ENCODE peak calls at places on chromosomes 11 and 22, in eight cellular contexts. O is A549, X is choroid plexus epithelial cell, J is AG04449, F is cardiac muscle cell, N is body of pancreas, Q is upper lobe of left lung, T is fibroblast of the aortic adventitia. M is an unnamed sample.

GRCh38 chr11:11267312-11267711 is 85.7 kb downstream of the CSNK2A3 start:
- DNase-seq in F (no peak), N (no peak), X (no peak), J (no peak), T (no peak), Q (no peak), O (no peak), M (no peak)

GRCh38 chr22:44197271-44197670 is 16.5 kb downstream of the PARVG start:
- DNase-seq in O (no peak), X (no peak), T (no peak), Q (no peak), N (no peak), F (no peak), J (no peak), M (no peak)

GRCh38 chr11:74820763-74821162 is 72.1 kb downstream of the RNF169 start:
- DNase-seq in X (peak), Q (no peak), J (peak), T (peak), N (no peak), F (no peak), O (peak), M (peak)

GRCh38 chr11:80758787-80759186 is 1318.0 kb upstream of the TENM4 start:
- DNase-seq in X (no peak), N (no peak), F (no peak), Q (no peak), O (no peak), T (no peak), J (no peak), M (no peak)

GRCh38 chr11:69280451-69280850 is 13.5 kb upstream of the MYEOV start:
- DNase-seq in O (peak), J (no peak), T (peak), Q (no peak), N (no peak), F (no peak), X (peak), M (peak)

GRCh38 chr22:43013355-43014061 is 1.4 kb downstream of the PACSIN2 start:
- DNase-seq in N (peak), X (no peak), F (no peak), O (no peak), T (no peak), J (no peak), Q (no peak), M (peak)

GRCh38 chr22:26367402-26368245 is 61.4 kb upstream of the ASPHD2 start:
- DNase-seq in F (peak), X (peak), N (peak), Q (no peak), O (peak), T (peak), J (no peak), M (peak)

GRCh38 chr22:50474711-50475651 is at the start of gene SBF1:
- DNase-seq in N (peak), X (peak), F (peak), T (peak), Q (peak), J (no peak), O (peak), M (peak)

GRCh38 chr22:31897842-31898241 is 46.5 kb upstream of the YWHAH start:
- DNase-seq in N (no peak), O (no peak), T (peak), Q (no peak), F (no peak), J (no peak), X (no peak), M (no peak)

GRCh38 chr11:1397146-1397861 is 7.6 kb downstream of the BRSK2 start:
- DNase-seq in X (no peak), T (no peak), J (no peak), O (no peak), Q (no peak), F (no peak), N (no peak), M (no peak)

GRCh38 chr11:81007046-81007445 is 1566.2 kb upstream of the TENM4 start:
- DNase-seq in J (no peak), Q (no peak), N (no peak), X (peak), F (peak), T (peak), O (no peak), M (peak)

GRCh38 chr22:41917906-41918791 is 3.3 kb upstream of the SHISA8 start:
- DNase-seq in O (peak), X (peak), T (peak), Q (peak), N (peak), F (no peak), J (no peak), M (peak)

GRCh38 chr11:32892355-32893090 is at the start of gene QSER1:
- DNase-seq in Q (peak), X (peak), O (peak), J (no peak), T (peak), N (peak), F (peak), M (peak)

GRCh38 chr11:134528453-134528852 is 116.4 kb upstream of the B3GAT1 start:
- DNase-seq in F (no peak), T (no peak), X (no peak), N (no peak), J (no peak), Q (peak), O (no peak), M (no peak)

GRCh38 chr22:48369789-48370507 is 1457.7 kb downstream of the BRD1 start:
- DNase-seq in N (no peak), Q (peak), F (no peak), J (no peak), T (no peak), X (no peak), O (peak), M (no peak)

GRCh38 chr11:82089426-82089825 is 644.2 kb downstream of the FAM181B start:
- DNase-seq in T (no peak), N (no peak), Q (no peak), X (no peak), F (no peak), J (no peak), O (no peak), M (no peak)

GRCh38 chr11:399731-400211 is 5.8 kb downstream of the PKP3 start:
- DNase-seq in Q (no peak), T (no peak), O (no peak), F (no peak), N (no peak), X (no peak), J (no peak), M (no peak)

GRCh38 chr22:37669586-37669985 is 5.8 kb upstream of the LGALS1 start:
- DNase-seq in Q (no peak), F (no peak), J (no peak), T (no peak), X (no peak), O (no peak), N (no peak), M (no peak)

GRCh38 chr11:104254347-104254746 is 90.4 kb upstream of the PDGFD start:
- DNase-seq in X (peak), J (no peak), N (peak), O (peak), T (peak), Q (peak), F (peak), M (peak)

GRCh38 chr22:43337385-43337784 is 5.8 kb downstream of the SCUBE1 start:
- DNase-seq in T (no peak), N (no peak), J (no peak), F (no peak), X (no peak), Q (no peak), O (no peak), M (no peak)

GRCh38 chr11:112871909-112872511 is 89.2 kb upstream of the NCAM1 start:
- DNase-seq in Q (no peak), O (no peak), T (no peak), J (no peak), F (no peak), N (no peak), X (no peak), M (no peak)

GRCh38 chr11:76209956-76210885 is 3.9 kb upstream of the WNT11 start:
- DNase-seq in O (peak), T (peak), F (peak), N (peak), X (peak), J (no peak), Q (peak), M (peak)

GRCh38 chr22:24494182-24494534 is 974 bp upstream of the UPB1 start:
- DNase-seq in Q (no peak), X (no peak), O (no peak), J (no peak), T (no peak), N (no peak), F (no peak), M (no peak)
- H3K4me3 ChIP-seq in Q (no peak), X (peak), O (no peak), J (peak), T (no peak), N (no peak), F (no peak), M (no peak)

DNA sequence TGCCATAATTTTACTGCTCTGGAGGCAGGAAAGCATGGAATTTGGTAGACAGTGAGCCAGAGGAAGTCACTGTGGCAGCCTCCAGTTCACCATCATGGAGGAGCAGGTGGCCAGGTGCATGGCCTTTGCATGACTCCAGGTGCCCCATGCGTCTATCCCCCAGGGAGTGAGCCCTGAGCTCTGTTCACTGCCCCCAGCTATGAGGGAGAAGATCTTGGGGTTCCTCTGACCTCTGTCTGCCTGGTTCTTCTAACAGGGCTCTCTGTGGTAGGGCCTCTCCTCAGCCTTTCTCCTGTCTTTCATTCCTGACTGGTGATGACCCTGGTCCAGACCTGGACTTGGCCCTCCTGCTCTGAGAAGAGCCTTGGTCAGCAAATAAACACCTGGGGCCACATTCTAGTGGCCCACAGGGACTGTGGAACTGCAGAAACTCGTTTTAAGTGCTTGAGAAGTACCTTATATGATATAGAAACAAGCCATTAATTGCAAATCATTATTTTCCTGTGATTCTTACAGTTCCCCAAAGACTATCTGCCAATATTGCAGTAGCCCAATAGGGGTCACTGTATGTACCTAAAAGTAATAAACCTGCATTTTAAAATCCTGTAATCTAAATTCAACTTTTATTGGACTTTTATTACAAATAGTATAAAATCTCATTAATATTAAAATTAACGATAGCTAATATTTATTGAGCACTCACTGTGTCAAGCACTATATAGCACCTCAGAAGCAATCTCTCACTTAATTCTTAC is 120.0 kb upstream of the SYT13 start:
- DNase-seq in O (peak), T (peak), J (no peak), Q (no peak), X (peak), N (no peak), F (no peak), M (no peak)
- TF ChIP-seq CTCF in O (peak), T (peak), J (peak), Q (no peak), X (peak), N (peak), F (peak), M (peak)

GRCh38 chr11:15710593-15711260 is 596.0 kb downstream of the INSC start:
- DNase-seq in Q (no peak), X (no peak), T (no peak), F (no peak), J (no peak), N (no peak), O (no peak), M (no peak)

GRCh38 chr11:15720460-15720859 is 605.7 kb downstream of the INSC start:
- DNase-seq in O (no peak), F (no peak), J (no peak), T (no peak), X (peak), N (no peak), Q (no peak), M (no peak)

GRCh38 chr11:15711311-15711710 is 596.6 kb downstream of the INSC start:
- DNase-seq in O (no peak), Q (no peak), T (no peak), X (no peak), N (no peak), F (no peak), J (no peak), M (no peak)

GRCh38 chr11:15714641-15715399 is 600.1 kb downstream of the INSC start:
- DNase-seq in O (no peak), N (no peak), F (no peak), Q (peak), J (no peak), T (no peak), X (peak), M (no peak)

GRCh38 chr11:15716550-15716949 is 601.8 kb downstream of the INSC start:
- DNase-seq in O (no peak), F (no peak), X (peak), J (no peak), N (no peak), T (no peak), Q (no peak), M (peak)
- H3K4me3 ChIP-seq in O (no peak), F (no peak), X (no peak), J (no peak), N (no peak), T (no peak), Q (no peak), M (no peak)

DNA sequence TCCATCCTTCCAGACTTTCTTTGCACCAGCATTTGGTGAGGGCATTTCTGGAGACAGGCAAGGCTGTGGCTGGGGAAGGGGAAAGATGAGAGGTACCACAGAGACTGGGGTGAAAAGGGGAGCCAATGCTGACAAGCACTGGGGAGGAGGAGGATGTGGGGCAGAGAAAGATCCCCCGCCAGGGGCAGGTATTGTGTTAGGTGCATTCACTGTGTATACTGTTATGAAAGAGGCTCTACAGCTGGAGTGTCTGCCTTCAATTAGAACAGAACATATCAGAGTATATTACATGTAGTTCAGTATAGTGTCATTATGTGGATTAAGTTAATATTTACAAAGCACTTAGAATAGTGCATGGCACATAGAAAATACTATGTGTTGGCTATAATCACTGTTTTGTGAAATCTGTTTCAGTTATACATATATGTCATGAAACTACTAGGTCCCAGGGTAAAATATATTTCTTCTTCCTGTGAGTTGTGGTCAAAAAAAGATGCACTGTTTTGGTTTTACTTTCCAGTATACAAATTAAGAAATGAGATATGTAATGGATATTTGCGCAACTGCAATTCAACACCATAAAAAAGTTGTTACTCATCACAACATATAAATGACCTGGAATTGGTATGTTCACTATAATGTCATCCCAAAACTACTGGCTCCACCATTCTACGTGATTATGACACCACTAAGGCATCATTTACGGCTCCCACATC is 8.4 kb downstream of the MSANTD2 start:
- DNase-seq in T (no peak), J (no peak), X (peak), F (no peak), O (no peak), Q (no peak), N (no peak), M (no peak)
- TF ChIP-seq CTCF in T (no peak), J (no peak), X (no peak), F (no peak), O (no peak), Q (no peak), N (no peak), M (no peak)

DNA sequence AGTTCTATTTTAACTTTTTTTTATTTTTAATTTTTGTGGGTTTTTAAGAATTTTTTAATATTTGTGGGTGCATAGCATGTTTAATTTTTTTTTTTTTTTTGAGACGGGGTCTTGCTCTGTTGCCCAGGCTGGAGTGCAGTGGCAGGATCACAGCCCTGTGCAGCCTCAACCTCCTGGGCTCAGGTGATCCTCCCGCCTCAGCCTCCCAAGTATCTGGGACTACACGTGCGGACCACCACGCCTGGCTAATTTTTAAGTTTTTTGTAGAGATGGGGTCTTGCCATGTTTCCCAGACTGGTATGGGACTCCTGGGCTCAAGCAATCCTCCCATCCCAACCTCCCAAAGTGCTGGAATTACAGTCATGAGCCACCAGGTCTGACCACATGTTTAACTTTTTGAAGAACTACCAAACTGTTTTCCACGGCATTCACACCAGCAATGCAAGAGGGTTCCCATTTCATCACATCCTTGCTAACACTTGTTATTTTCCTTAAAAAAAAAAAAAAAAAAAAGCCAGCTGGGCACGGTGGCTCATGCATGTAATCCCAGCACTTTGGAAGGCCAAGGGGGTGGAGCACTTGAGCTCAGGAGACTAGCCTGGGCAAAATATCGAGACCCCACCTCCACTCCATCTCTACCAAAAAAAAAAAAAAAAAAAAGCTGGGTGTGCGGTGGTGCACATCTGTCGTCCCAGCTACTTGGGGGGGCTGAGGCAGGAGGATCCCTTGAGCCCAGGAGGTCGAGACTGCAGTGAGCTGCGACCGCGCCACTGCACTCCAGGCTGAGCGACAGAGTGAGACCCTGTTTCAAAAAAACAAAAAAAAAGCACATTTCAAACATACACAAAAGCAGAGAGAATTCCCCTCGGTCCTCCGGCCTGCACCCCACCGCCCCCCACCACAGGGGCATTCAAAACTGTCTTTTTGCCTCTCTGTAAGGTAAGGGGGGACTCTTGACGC is 16.7 kb upstream of the TXNRD2 start:
- DNase-seq in J (no peak), N (peak), O (no peak), F (no peak), X (peak), T (peak), Q (no peak), M (no peak)
- H3K4me3 ChIP-seq in J (no peak), N (no peak), O (no peak), F (peak), X (no peak), T (peak), Q (no peak), M (no peak)

DNA sequence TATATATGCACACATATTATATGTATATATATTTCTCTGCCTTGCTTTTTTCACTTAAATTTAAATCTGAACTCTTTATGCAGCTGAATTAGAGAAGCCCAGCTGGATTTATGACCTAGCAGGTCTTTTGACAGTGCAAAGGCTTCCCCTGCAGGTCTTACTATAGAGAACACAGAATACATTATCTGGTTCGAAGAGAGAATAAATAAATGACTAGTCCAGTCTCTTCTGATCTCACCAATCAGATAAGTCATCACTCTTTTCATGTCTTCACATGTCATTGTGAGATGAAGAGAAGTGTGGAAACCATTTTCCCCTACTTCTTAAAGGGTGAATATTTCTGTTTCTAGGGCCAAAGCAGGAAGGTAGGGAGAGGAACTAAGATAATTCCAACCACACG is 58.2 kb downstream of the OR10A6 start:
- DNase-seq in F (no peak), N (no peak), Q (no peak), T (no peak), O (no peak), X (no peak), J (no peak), M (no peak)
- TF ChIP-seq CTCF in F (no peak), N (no peak), Q (no peak), T (no peak), O (no peak), X (no peak), J (no peak), M (no peak)

GRCh38 chr22:46432164-46433068 is 96.9 kb downstream of the TRMU start:
- DNase-seq in T (peak), J (no peak), O (no peak), N (no peak), F (no peak), Q (no peak), X (peak), M (no peak)
- H3K4me3 ChIP-seq in T (no peak), J (no peak), O (no peak), N (no peak), F (no peak), Q (no peak), X (peak), M (no peak)

DNA sequence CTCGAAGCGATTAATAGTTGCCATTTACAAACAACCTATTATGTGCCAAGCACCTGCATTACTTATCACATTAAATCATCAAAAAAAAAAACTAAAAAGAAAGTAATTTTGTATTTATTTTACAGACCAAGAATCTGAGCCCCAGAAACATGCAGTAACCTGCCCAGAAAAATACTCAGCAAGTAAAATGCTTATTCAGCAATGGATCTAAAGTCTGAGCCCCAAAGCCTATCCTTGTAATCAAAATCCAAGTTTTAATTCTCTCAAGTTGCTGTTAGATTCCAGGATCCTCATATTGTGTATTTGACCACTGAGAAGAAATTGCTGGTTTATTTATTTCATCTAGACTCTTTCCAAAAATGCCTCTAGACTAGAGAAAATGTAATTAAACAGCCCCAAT is 783.3 kb upstream of the API5 start:
- DNase-seq in Q (no peak), N (no peak), O (no peak), J (no peak), X (no peak), T (no peak), F (no peak), M (no peak)
- TF ChIP-seq CTCF in Q (no peak), N (no peak), O (no peak), J (no peak), X (no peak), T (no peak), F (no peak), M (no peak)

DNA sequence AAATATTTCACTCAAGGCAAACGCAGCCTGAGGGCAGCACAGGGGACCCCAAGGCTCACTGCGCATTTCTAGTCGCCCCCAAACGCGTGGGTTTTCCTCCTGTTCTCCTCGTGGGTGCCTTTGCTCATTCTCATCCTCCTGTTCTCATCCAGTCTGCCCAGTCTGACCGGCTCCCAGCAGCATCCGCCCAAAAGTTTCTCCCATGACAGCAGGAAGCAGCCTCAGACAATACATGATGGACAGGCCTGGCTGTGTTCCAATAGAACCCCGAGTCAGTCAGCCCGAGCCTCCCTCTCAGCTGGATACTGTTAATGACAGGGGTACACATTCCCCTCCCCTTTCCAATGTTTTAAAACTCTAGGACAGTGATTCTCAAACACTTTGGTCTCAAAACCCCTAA is 22.5 kb upstream of the KRTAP5-7 start:
- DNase-seq in J (no peak), N (no peak), X (no peak), O (no peak), F (no peak), Q (no peak), T (no peak), M (no peak)
- H3K4me3 ChIP-seq in J (no peak), N (no peak), X (no peak), O (no peak), F (no peak), Q (no peak), T (no peak), M (no peak)

M was measured in astrocyte of the spinal cord.